ENCODE peak calls at places on chromosomes 1 and 21, in four cellular contexts. One of them, this sample, is unnamed. For H3K4me1, the result is how much of the 10 kb centered on the place peaks cover.

GRCh38 chr1:145720556-145720877 is 1.2 kb downstream of the CD160 start:
- DNase-seq in stomach: no peak
- DNase-seq in vagina: no peak
- DNase-seq in suprapubic skin: no peak
- DNase-seq in this sample: peak

GRCh38 chr1:228206582-228207351 is 1.1 kb upstream of the OBSCN start:
- DNase-seq in stomach: no peak
- DNase-seq in suprapubic skin: peak
- DNase-seq in vagina: peak
- DNase-seq in this sample: no peak

GRCh38 chr1:8455700-8456305 is 137.9 kb downstream of the SLC45A1 start:
- DNase-seq in suprapubic skin: no peak
- DNase-seq in stomach: no peak
- DNase-seq in vagina: no peak
- DNase-seq in this sample: no peak

GRCh38 chr1:27575861-27576331 is 28.0 kb downstream of the AHDC1 start:
- DNase-seq in stomach: peak
- DNase-seq in vagina: no peak
- DNase-seq in suprapubic skin: no peak
- DNase-seq in this sample: no peak

GRCh38 chr1:207045466-207045865 is 5.5 kb downstream of the YOD1 start:
- DNase-seq in suprapubic skin: no peak
- DNase-seq in stomach: no peak
- DNase-seq in vagina: no peak
- DNase-seq in this sample: no peak

GRCh38 chr1:207032528-207033017 is at the start of gene C1orf116:
- DNase-seq in suprapubic skin: no peak
- DNase-seq in vagina: no peak
- DNase-seq in stomach: peak
- DNase-seq in this sample: no peak

GRCh38 chr1:28835237-28835650 is 23.3 kb downstream of the OPRD1 start:
- DNase-seq in stomach: no peak
- DNase-seq in vagina: no peak
- DNase-seq in suprapubic skin: no peak
- DNase-seq in this sample: no peak

GRCh38 chr1:8055973-8056372 is 29.9 kb upstream of the ERRFI1 start:
- DNase-seq in stomach: no peak
- DNase-seq in suprapubic skin: no peak
- DNase-seq in vagina: no peak
- DNase-seq in this sample: no peak

GRCh38 chr1:226044514-226045132 is 17.9 kb upstream of the H3-3A start:
- DNase-seq in stomach: no peak
- DNase-seq in vagina: no peak
- DNase-seq in suprapubic skin: no peak
- DNase-seq in this sample: no peak

GRCh38 chr1:33119050-33119449 is 38.1 kb downstream of the AZIN2 start:
- DNase-seq in suprapubic skin: no peak
- DNase-seq in vagina: no peak
- DNase-seq in stomach: no peak
- DNase-seq in this sample: no peak

GRCh38 chr1:171990371-171990770 is 149.1 kb downstream of the DNM3 start:
- DNase-seq in suprapubic skin: no peak
- DNase-seq in stomach: no peak
- DNase-seq in vagina: no peak
- DNase-seq in this sample: no peak

GRCh38 chr1:6724517-6725141 is 23.0 kb upstream of the DNAJC11 start:
- DNase-seq in stomach: no peak
- DNase-seq in suprapubic skin: no peak
- DNase-seq in vagina: no peak
- DNase-seq in this sample: no peak

GRCh38 chr1:10938741-10939417 is 73.6 kb upstream of the TARDBP start:
- DNase-seq in stomach: no peak
- DNase-seq in suprapubic skin: no peak
- DNase-seq in vagina: no peak
- DNase-seq in this sample: no peak

GRCh38 chr1:164608651-164609057 is 49.7 kb downstream of the PBX1 start:
- DNase-seq in vagina: no peak
- DNase-seq in stomach: no peak
- DNase-seq in suprapubic skin: no peak
- DNase-seq in this sample: no peak

GRCh38 chr1:205680073-205680851 is at the start of gene SLC45A3:
- DNase-seq in vagina: no peak
- DNase-seq in stomach: peak
- DNase-seq in suprapubic skin: no peak
- DNase-seq in this sample: no peak

GRCh38 chr1:52156460-52156859 is 14.6 kb downstream of the ZFYVE9 start:
- DNase-seq in stomach: no peak
- DNase-seq in suprapubic skin: no peak
- DNase-seq in vagina: no peak
- DNase-seq in this sample: no peak

GRCh38 chr21:46097826-46098286 is at the start of gene COL6A2:
- DNase-seq in suprapubic skin: peak
- DNase-seq in stomach: peak
- DNase-seq in vagina: peak
- DNase-seq in this sample: no peak

GRCh38 chr21:38170705-38171682 is 85.8 kb upstream of the KCNJ15 start:
- DNase-seq in stomach: peak
- DNase-seq in suprapubic skin: no peak
- DNase-seq in vagina: no peak
- DNase-seq in this sample: no peak

GRCh38 chr1:53473463-53473862 is 14.3 kb downstream of the DMRTB1 start:
- DNase-seq in vagina: no peak
- DNase-seq in stomach: no peak
- DNase-seq in suprapubic skin: peak
- DNase-seq in this sample: no peak

GRCh38 chr1:22711591-22712501 is 1.2 kb downstream of the EPHB2 start:
- DNase-seq in vagina: no peak
- DNase-seq in suprapubic skin: no peak
- DNase-seq in stomach: no peak
- DNase-seq in this sample: no peak

GRCh38 chr1:31593770-31594632 is 17.7 kb downstream of the TINAGL1 start:
- DNase-seq in vagina: no peak
- DNase-seq in stomach: peak
- DNase-seq in suprapubic skin: no peak
- DNase-seq in this sample: peak

GRCh38 chr1:67336783-67337182 is 29.1 kb downstream of the IL12RB2 start:
- DNase-seq in vagina: no peak
- DNase-seq in suprapubic skin: no peak
- DNase-seq in stomach: no peak
- DNase-seq in this sample: no peak

GRCh38 chr1:110215621-110216020 is 5.5 kb downstream of the KCNC4 start:
- DNase-seq in suprapubic skin: no peak
- DNase-seq in stomach: no peak
- DNase-seq in vagina: no peak
- DNase-seq in this sample: no peak

GRCh38 chr1:63112155-63112914 is 210.0 kb upstream of the FOXD3 start:
- DNase-seq in vagina: no peak
- DNase-seq in stomach: no peak
- DNase-seq in suprapubic skin: no peak
- DNase-seq in this sample: no peak

GRCh38 chr1:203268901-203269653 is 36.2 kb upstream of the BTG2 start:
- DNase-seq in vagina: no peak
- DNase-seq in suprapubic skin: no peak
- DNase-seq in stomach: no peak
- DNase-seq in this sample: peak
- H3K4me1 ChIP-seq in vagina: under half
- H3K4me1 ChIP-seq in suprapubic skin: under half
- H3K4me1 ChIP-seq in stomach: under half
- H3K4me1 ChIP-seq in this sample: under half

GRCh38 chr1:155931332-155932038 is 2.7 kb downstream of the KHDC4 start:
- DNase-seq in stomach: no peak
- DNase-seq in suprapubic skin: no peak
- DNase-seq in vagina: no peak
- DNase-seq in this sample: no peak
- TF ChIP-seq POLR2AphosphoS5 in stomach: peak
- TF ChIP-seq POLR2AphosphoS5 in suprapubic skin: no peak
- TF ChIP-seq POLR2AphosphoS5 in vagina: no peak
- TF ChIP-seq POLR2AphosphoS5 in this sample: no peak

GRCh38 chr1:16177306-16177705 is 21.4 kb upstream of the EPHA2 start:
- DNase-seq in stomach: no peak
- DNase-seq in suprapubic skin: no peak
- DNase-seq in vagina: no peak
- DNase-seq in this sample: no peak
- H3K4me1 ChIP-seq in stomach: half or more
- H3K4me1 ChIP-seq in suprapubic skin: half or more
- H3K4me1 ChIP-seq in vagina: half or more
- H3K4me1 ChIP-seq in this sample: half or more

DNA sequence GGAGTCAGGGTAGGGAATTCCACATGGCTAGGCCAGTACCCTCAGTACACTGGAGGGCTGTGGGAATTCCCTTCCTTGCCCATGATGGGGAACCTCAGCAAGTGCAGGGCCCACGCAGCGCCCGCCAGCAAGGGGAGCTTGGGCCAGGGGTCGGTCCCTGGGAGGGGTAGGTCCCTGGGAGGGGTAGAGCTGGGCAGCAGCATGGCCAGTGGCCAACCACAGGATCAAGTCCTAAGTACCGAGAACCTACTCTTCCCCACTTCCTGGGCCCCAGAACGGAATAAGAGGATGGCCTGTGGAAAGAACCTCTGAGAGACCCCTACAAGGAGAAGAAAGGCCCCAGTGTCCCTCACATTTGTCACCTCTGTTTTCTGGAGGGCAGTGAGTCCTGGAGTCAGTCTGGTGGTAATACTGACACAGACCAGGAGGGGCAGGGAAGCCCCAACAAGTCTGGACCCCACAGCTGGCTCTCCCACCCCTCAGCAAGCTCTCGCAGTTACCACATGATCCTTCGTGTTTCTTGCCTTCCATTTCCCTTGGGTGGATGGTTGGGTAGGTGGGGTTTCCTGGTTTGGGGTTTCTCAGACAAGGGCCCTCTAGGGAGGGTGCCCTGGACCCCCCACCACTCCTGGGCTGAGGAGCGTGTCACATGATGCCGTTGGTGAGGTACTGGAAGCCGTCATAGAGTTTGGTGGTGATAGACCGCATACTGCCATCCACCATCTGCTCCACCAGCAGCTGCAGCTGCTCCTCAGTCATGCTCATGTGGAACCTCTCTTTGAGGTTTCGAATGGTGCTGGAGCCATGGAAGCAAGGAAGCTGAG is 10.3 kb downstream of the ZNF687 start:
- DNase-seq in suprapubic skin: no peak
- DNase-seq in vagina: no peak
- DNase-seq in stomach: no peak
- DNase-seq in this sample: no peak
- TF ChIP-seq POLR2AphosphoS5 in suprapubic skin: no peak
- TF ChIP-seq POLR2AphosphoS5 in vagina: no peak
- TF ChIP-seq POLR2AphosphoS5 in stomach: no peak
- TF ChIP-seq POLR2AphosphoS5 in this sample: peak

GRCh38 chr1:83762419-83762818 is 236.5 kb downstream of the TTLL7 start:
- DNase-seq in stomach: no peak
- DNase-seq in vagina: no peak
- DNase-seq in suprapubic skin: no peak
- DNase-seq in this sample: no peak
- H3K4me1 ChIP-seq in stomach: under half
- H3K4me1 ChIP-seq in vagina: under half
- H3K4me1 ChIP-seq in suprapubic skin: under half
- H3K4me1 ChIP-seq in this sample: under half

This sample was measured in Panc1.